ENCODE peak calls at places on chromosomes 3 and 15, in ten cellular contexts. I, H, B, R, C, T, J, X, V and P are unnamed samples.

GRCh38 chr15:101489633-101490407 is at the start of gene PCSK6:
- DNase-seq in V (no peak), R (no peak), I (peak; percentile 51), B (peak; percentile 61), H (no peak), T (peak; percentile 80), J (no peak), X (no peak), C (peak; percentile 43), P (no peak)

GRCh38 chr3:114627760-114628159 is 333.9 kb downstream of the TIGIT start:
- DNase-seq in I (no peak), H (peak; percentile 86), X (no peak), B (peak; percentile 31), R (peak; percentile 83), J (no peak), C (peak; percentile 49), T (peak; percentile 64), V (peak; percentile 69), P (peak; percentile 75)

GRCh38 chr3:194884649-194885315 is 199.1 kb downstream of the FAM43A start:
- DNase-seq in H (peak; percentile 72), V (no peak), C (peak; percentile 41), I (no peak), T (no peak), J (no peak), X (no peak), R (no peak), B (peak; percentile 36), P (no peak)

GRCh38 chr3:154758109-154758868 is 321.8 kb upstream of the MME start:
- DNase-seq in X (peak; percentile 7), V (no peak), J (no peak), H (peak; percentile 62), T (no peak), B (no peak), R (peak; percentile 62), I (no peak), C (no peak), P (no peak)

GRCh38 chr3:143763568-143764162 is 84.6 kb downstream of the SLC9A9 start:
- DNase-seq in H (peak; percentile 45), C (no peak), I (no peak), R (peak; percentile 11), B (no peak), V (no peak), T (no peak), X (no peak), J (no peak), P (no peak)

GRCh38 chr3:115922681-115923347 is 299.5 kb downstream of the GAP43 start:
- DNase-seq in B (no peak), R (peak; percentile 49), I (no peak), X (peak; percentile 69), H (peak; percentile 37), C (no peak), V (no peak), T (no peak), J (no peak), P (peak; percentile 4)

GRCh38 chr3:43866529-43867353 is 176.0 kb downstream of the ABHD5 start:
- DNase-seq in B (no peak), C (no peak), R (peak; percentile 98), X (peak; percentile 88), V (no peak), T (no peak), J (no peak), H (peak; percentile 52), I (no peak), P (peak; percentile 95)

GRCh38 chr3:55486857-55487375 is at the start of gene WNT5A:
- DNase-seq in I (no peak), X (peak; percentile 35), J (peak; percentile 86), R (peak; percentile 62), H (peak; percentile 52), B (peak; percentile 53), V (no peak), T (peak; percentile 72), C (no peak), P (no peak)

GRCh38 chr3:57892423-57892822 is 115.8 kb upstream of the FLNB start:
- DNase-seq in R (peak; percentile 9), X (peak; percentile 37), J (no peak), T (no peak), V (no peak), I (no peak), B (no peak), H (peak; percentile 36), C (no peak), P (no peak)

GRCh38 chr3:179260949-179261765 is 10.2 kb upstream of the KCNMB3 start:
- DNase-seq in C (peak; percentile 84), I (peak; percentile 77), T (peak; percentile 87), H (peak; percentile 66), X (peak; percentile 34), R (peak; percentile 58), V (peak; percentile 83), B (peak; percentile 83), J (peak; percentile 96), P (peak; percentile 17)

GRCh38 chr3:125045965-125046364 is 9.8 kb downstream of the HEG1 start:
- DNase-seq in X (peak; percentile 73), J (no peak), V (no peak), I (no peak), T (no peak), B (no peak), C (no peak), R (peak; percentile 81), H (peak; percentile 69), P (no peak)

GRCh38 chr3:4993276-4994143 is 14.3 kb downstream of the BHLHE40 start:
- DNase-seq in X (no peak), T (no peak), J (no peak), R (no peak), I (no peak), B (no peak), H (no peak), V (no peak), C (no peak), P (no peak)

GRCh38 chr15:67828379-67828968 is 3.2 kb downstream of the SKOR1 start:
- DNase-seq in X (no peak), I (no peak), C (no peak), J (peak; percentile 65), T (no peak), H (no peak), R (no peak), B (no peak), V (peak; percentile 61), P (no peak)
- H3K4me3 ChIP-seq in X (no peak overlapping the region), I (no peak overlapping the region), C (no peak overlapping the region), J (no peak overlapping the region), T (no peak overlapping the region), H (no peak overlapping the region), R (no peak overlapping the region), B (peak overlapping the region; percentile 52), V (no peak overlapping the region), P (no peak overlapping the region)

DNA sequence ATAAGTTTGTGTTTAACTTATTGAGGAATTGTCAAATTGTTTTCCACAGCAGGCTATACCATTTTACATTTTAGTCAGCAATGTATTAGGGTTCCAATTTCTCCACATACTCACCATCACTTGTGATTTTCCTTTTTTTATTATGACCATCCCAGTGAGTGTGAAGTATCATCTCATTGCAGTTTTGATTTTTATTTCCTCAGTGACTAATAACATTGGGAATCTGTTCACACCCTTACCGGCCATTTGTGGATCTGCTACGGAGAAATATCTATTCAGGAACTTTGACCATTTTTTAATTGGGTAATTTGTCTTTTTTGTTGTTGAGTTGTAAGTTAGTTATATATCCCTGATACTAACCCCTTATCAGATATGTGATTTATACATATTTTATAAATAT is 54.8 kb upstream of the LMCD1 start:
- DNase-seq in H (no peak), T (no peak), R (no peak), J (no peak), I (no peak), C (no peak), B (no peak), X (no peak), V (no peak), P (no peak)
- H3K4me3 ChIP-seq in H (no peak overlapping the region), T (no peak overlapping the region), R (no peak overlapping the region), J (no peak overlapping the region), I (no peak overlapping the region), C (no peak overlapping the region), B (no peak overlapping the region), X (no peak overlapping the region), V (no peak overlapping the region), P (no peak overlapping the region)

DNA sequence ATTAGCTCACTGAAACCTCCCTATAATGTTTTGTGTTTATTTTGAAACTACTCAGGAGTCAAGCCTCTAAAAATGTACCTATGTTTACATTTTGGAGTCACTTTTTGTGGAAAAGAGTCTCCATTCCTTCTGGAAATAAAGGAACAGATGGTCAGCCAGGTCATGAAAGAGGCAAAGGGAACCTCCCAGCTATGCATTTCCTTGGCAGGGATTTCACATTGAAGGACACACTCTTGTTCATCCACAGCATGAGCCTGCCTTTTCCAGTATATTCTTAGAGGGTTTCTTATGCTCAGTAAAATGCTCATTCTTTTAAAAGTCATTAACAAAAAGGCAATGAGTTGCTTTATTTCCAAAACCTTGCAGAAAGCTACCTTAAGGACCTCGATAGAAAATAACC is 20.8 kb downstream of the STAC start:
- DNase-seq in V (no peak), X (no peak), H (no peak), T (no peak), R (no peak), J (no peak), B (no peak), C (no peak), I (no peak), P (no peak)
- H3K4me3 ChIP-seq in V (no peak overlapping the region), X (no peak overlapping the region), H (no peak overlapping the region), T (no peak overlapping the region), R (no peak overlapping the region), J (no peak overlapping the region), B (no peak overlapping the region), C (no peak overlapping the region), I (no peak overlapping the region), P (no peak overlapping the region)

GRCh38 chr3:184559336-184559735 is 2.2 kb upstream of the EPHB3 start:
- DNase-seq in X (no peak), B (no peak), T (no peak), C (no peak), V (no peak), R (no peak), I (peak; percentile 95), H (no peak), J (peak; percentile 84), P (no peak)

GRCh38 chr3:184560992-184561328 is 625 bp upstream of the EPHB3 start:
- DNase-seq in C (no peak), J (peak; percentile 16), T (no peak), V (no peak), H (no peak), R (no peak), X (no peak), I (no peak), B (no peak), P (peak; percentile 36)

GRCh38 chr3:184561329-184562145 is at the start of gene EPHB3:
- DNase-seq in H (peak; percentile 99), T (peak; percentile 99), C (peak; percentile 99), B (peak; percentile 98), J (peak; percentile 98), I (peak; percentile 100), V (peak; percentile 100), X (peak; percentile 99), R (peak; percentile 99), P (peak; percentile 94)

GRCh38 chr3:184562146-184562861 is 719 bp downstream of the EPHB3 start:
- DNase-seq in V (no peak), T (no peak), X (no peak), J (peak; percentile 87), R (no peak), H (no peak), I (no peak), B (no peak), C (no peak), P (no peak)

DNA sequence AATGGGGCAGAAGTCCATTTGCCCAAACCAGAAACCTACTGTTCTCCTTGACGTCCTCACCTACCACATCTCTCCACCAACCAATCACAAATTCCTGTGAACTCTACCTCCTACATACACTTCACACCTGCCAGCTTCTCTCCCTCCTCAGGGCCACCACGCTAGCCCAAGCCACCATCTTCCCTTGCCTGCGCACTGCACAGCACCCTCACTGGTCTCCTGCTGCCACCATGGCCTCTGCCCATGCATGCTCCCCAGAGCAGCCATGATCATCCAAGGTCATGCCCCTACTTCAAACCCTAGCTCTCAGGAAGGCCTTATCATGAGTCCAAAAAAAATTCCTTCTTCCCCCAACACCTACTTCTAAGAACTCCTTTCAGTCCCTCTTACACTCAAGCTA is 1.1 kb upstream of the EPHB3 start:
- DNase-seq in V (no peak), R (no peak), B (no peak), T (no peak), X (no peak), C (no peak), I (no peak), H (no peak), J (peak; percentile 28), P (no peak)
- H3K4me3 ChIP-seq in V (no peak overlapping the region), R (no peak overlapping the region), B (peak overlapping the region; percentile 81), T (peak overlapping the region; percentile 70), X (no peak overlapping the region), C (no peak overlapping the region), I (no peak overlapping the region), H (no peak overlapping the region), J (no peak overlapping the region), P (no peak overlapping the region)